ENCODE peak calls at places on chromosomes 16 and 17, in seven cellular contexts. B is cardiac muscle cell, F is AG10803, X is BE2C, D is SK-N-SH, I is lung, U is mammary epithelial cell. N is an unnamed sample.
A peak's percentile ranks its signal among the peaks of the same experiment; 100 is the strongest.

GRCh38 chr17:44745301-44745700 is 13.5 kb upstream of the ADAM11 start:
- DNase-seq in B (no peak), F (no peak), X (no peak), D (no peak), I (no peak), U (no peak), N (no peak)

GRCh38 chr16:1538804-1539520 is 5.5 kb downstream of the TMEM204 start:
- DNase-seq in B (peak; percentile 6), F (no peak), X (peak; percentile 94), D (peak; percentile 77), I (no peak), U (no peak), N (no peak)

GRCh38 chr17:77365584-77366186 is 224.9 kb downstream of the SEC14L1 start:
- DNase-seq in B (no peak), F (peak; percentile 88), X (peak; percentile 78), D (peak; percentile 48), I (no peak), U (peak; percentile 65), N (peak; percentile 92)

GRCh38 chr17:49516190-49516589 is 21.1 kb downstream of the NGFR start:
- DNase-seq in B (no peak), F (no peak), X (no peak), D (peak; percentile 30), I (no peak), U (no peak), N (peak; percentile 18)

GRCh38 chr16:51243836-51244483 is 92.9 kb upstream of the SALL1 start:
- DNase-seq in B (peak; percentile 50), F (no peak), X (no peak), D (no peak), I (no peak), U (peak; percentile 8), N (peak; percentile 2)

GRCh38 chr17:74427763-74428153 is 4.1 kb upstream of the GPRC5C start:
- DNase-seq in B (no peak), F (no peak), X (no peak), D (no peak), I (no peak), U (no peak), N (no peak)

GRCh38 chr16:20023190-20023589 is 50.5 kb downstream of the GPR139 start:
- DNase-seq in B (peak; percentile 73), F (no peak), X (no peak), D (no peak), I (no peak), U (peak; percentile 2), N (peak; percentile 6)

GRCh38 chr17:41967921-41968578 is 1.5 kb downstream of the CNP start:
- DNase-seq in B (no peak), F (no peak), X (no peak), D (no peak), I (no peak), U (no peak), N (no peak)

GRCh38 chr16:66476328-66477027 is 49.4 kb downstream of the BEAN1 start:
- DNase-seq in B (no peak), F (no peak), X (no peak), D (peak; percentile 68), I (no peak), U (no peak), N (no peak)

GRCh38 chr17:46881015-46881414 is 29.6 kb downstream of the WNT9B start:
- DNase-seq in B (no peak), F (no peak), X (no peak), D (no peak), I (no peak), U (no peak), N (no peak)

GRCh38 chr17:7263071-7263800 is 958 bp upstream of the CLDN7 start:
- DNase-seq in B (no peak), F (no peak), X (no peak), D (peak; percentile 43), I (peak; percentile 79), U (no peak), N (no peak)

GRCh38 chr17:39591958-39592954 is 15.5 kb downstream of the NEUROD2 start:
- DNase-seq in B (peak; percentile 92), F (peak; percentile 22), X (no peak), D (peak; percentile 62), I (peak; percentile 40), U (peak; percentile 40), N (peak; percentile 38)

GRCh38 chr17:64178011-64178825 is 48.3 kb upstream of the ERN1 start:
- DNase-seq in B (no peak), F (peak; percentile 27), X (peak; percentile 49), D (peak; percentile 71), I (no peak), U (peak; percentile 17), N (no peak)

GRCh38 chr16:11087691-11088431 is 143.5 kb downstream of the CLEC16A start:
- DNase-seq in B (no peak), F (peak; percentile 15), X (no peak), D (no peak), I (no peak), U (no peak), N (no peak)

GRCh38 chr16:79047337-79047736 is 553.2 kb downstream of the MAF start:
- DNase-seq in B (no peak), F (no peak), X (no peak), D (peak; percentile 31), I (no peak), U (no peak), N (no peak)

GRCh38 chr17:66704858-66705257 is 130.1 kb upstream of the CACNG5 start:
- DNase-seq in B (no peak), F (no peak), X (no peak), D (no peak), I (no peak), U (no peak), N (no peak)

DNA sequence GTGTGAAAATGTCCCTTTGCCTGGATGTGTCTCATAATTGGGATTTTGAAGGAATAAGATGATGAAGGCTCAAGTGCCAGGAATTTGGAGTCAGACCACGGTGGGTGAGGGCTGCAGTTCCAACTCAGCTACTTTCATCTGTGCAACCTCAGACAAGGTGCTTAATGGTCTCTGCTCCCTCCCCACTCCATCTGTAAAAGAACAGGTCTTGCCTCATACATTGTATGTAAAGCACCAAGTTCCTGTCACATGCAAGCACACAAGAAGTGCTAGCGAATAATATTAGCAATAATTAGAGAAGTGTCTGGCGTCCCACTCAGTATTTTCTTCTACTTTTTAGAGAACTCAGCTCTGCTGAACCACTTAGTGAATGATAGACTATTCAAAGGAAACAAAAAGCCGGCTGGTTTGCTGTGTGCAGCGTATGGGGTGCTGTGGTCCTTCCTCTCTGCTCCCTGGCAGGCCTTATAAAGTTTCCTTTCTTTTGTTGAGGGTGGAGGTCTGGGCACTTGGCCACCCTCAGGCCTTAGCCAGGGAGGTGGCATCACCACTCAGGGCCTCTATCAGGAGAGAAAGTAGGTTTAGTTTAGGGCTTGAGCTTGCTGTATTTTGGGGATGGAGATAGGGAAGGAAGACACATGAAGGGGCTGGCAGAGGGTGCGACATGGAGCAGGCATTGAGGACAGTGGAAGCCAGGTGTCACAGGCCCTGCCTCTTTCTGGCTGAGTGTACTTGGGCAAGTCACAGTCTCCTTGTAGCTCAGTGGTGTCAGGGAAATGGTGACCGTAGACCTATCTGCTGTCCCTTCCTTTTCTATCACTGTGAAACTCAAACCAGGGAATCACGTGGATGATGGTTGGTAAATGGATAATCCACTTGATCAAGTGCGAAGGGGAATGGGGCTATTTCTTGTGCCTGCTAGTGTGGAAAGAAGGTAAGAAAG is 6.5 kb downstream of the TBX4 start:
- DNase-seq in B (no peak), F (no peak), X (no peak), D (no peak), I (no peak), U (no peak), N (no peak)
- H3K4me3 ChIP-seq in B (no peak overlapping the region), F (no peak overlapping the region), X (no peak overlapping the region), D (no peak overlapping the region), I (no peak overlapping the region), U (no peak overlapping the region), N (no peak overlapping the region)

GRCh38 chr16:27355610-27356009 is 41.8 kb downstream of the IL4R start:
- DNase-seq in B (no peak), F (peak; percentile 37), X (no peak), D (no peak), I (peak; percentile 59), U (no peak), N (no peak)
- TF ChIP-seq CTCF in B (peak; percentile 48), F (peak; percentile 45), X (no peak), D (peak; percentile 50), I (no peak), U (peak; percentile 34), N (peak; percentile 52)

DNA sequence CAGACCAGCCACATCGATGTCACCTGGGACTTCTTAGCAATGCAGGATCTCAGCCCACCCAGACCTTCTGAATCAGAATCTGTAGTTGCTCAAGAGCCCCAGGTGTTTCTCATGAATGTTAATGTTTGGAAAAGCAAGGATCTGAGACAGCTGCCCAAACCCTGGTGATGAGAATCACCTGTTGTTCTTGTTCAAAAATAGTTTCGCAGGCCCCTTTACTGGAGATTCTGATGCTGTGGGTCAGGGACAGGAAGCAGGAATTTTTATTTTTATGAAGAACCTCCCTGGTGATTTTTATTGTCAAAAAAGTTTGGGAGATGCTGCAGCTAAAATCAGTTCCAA is 56.8 kb downstream of the MARCHF10 start:
- DNase-seq in B (no peak), F (no peak), X (no peak), D (no peak), I (no peak), U (no peak), N (no peak)
- H3K4me3 ChIP-seq in B (no peak overlapping the region), F (no peak overlapping the region), X (no peak overlapping the region), D (no peak overlapping the region), I (no peak overlapping the region), U (no peak overlapping the region), N (no peak overlapping the region)

GRCh38 chr16:80085606-80086005 is 455.2 kb upstream of the DYNLRB2 start:
- DNase-seq in B (no peak), F (no peak), X (no peak), D (no peak), I (no peak), U (no peak), N (no peak)

GRCh38 chr16:80080287-80080851 is 460.4 kb upstream of the DYNLRB2 start:
- DNase-seq in B (no peak), F (no peak), X (no peak), D (no peak), I (no peak), U (no peak), N (no peak)

GRCh38 chr16:80084163-80084562 is 456.6 kb upstream of the DYNLRB2 start:
- DNase-seq in B (no peak), F (peak; percentile 29), X (no peak), D (no peak), I (no peak), U (no peak), N (no peak)

GRCh38 chr16:80081851-80082250 is 458.9 kb upstream of the DYNLRB2 start:
- DNase-seq in B (no peak), F (no peak), X (no peak), D (no peak), I (no peak), U (no peak), N (no peak)

GRCh38 chr16:80084614-80085013 is 456.2 kb upstream of the DYNLRB2 start:
- DNase-seq in B (peak; percentile 66), F (peak; percentile 55), X (no peak), D (no peak), I (no peak), U (peak; percentile 57), N (peak; percentile 54)
- TF ChIP-seq CTCF in B (peak; percentile 23), F (peak; percentile 61), X (no peak), D (no peak), I (peak; percentile 7), U (peak; percentile 58), N (peak; percentile 64)

DNA sequence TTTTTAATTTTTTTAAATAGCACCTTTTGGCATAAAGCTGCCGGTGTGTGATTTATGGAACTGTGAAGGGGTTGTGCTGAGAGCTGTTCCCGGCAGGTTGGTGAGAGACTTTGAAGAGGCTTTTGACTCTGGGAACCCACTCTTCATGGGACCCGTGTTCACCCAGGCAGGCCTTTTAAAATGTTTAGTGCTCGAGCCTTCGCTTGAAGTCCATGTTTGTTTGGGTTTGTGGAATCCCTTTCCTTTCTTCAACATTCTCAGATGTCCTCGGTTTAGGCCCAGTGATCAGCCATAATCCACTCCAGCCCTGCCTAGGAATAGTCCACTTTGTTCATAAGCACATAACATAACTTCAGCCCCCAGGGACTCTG is 145.4 kb upstream of the IRX3 start:
- DNase-seq in B (no peak), F (no peak), X (no peak), D (no peak), I (no peak), U (no peak), N (no peak)
- H3K4me3 ChIP-seq in B (no peak overlapping the region), F (no peak overlapping the region), X (no peak overlapping the region), D (no peak overlapping the region), I (no peak overlapping the region), U (no peak overlapping the region), N (no peak overlapping the region)

N was measured in astrocyte of the spinal cord.